ENCODE peak calls at places on chromosomes 1 and 21, in nine cellular contexts. G is HFF-Myc, Q is GM20000, L is lower lobe of right lung, W is H9, N is HCT116, S is foreskin fibroblast, F is tibial artery, V is heart right ventricle. J is an unnamed sample.

GRCh38 chr1:227774051-227774720 is 39.0 kb downstream of the SNAP47 start:
- DNase-seq in Q (no peak), S (no peak), V (no peak), L (no peak), N (no peak), G (no peak), W (no peak), F (no peak), J (no peak)

GRCh38 chr1:74465193-74465681 is 47.2 kb downstream of the LRRC53 start:
- DNase-seq in W (no peak), G (no peak), S (no peak), Q (no peak), N (no peak), F (no peak), L (no peak), V (no peak), J (no peak)

GRCh38 chr21:44875341-44875740 is 1.9 kb upstream of the PTTG1IP start:
- DNase-seq in S (peak), N (no peak), G (no peak), L (no peak), W (no peak), F (no peak), Q (no peak), V (no peak), J (no peak)

GRCh38 chr1:147622731-147623130 is 47.6 kb downstream of the ACP6 start:
- DNase-seq in F (no peak), G (no peak), V (no peak), W (no peak), Q (no peak), N (no peak), S (no peak), L (no peak), J (no peak)

GRCh38 chr1:234599617-234600417 is 10.2 kb downstream of the IRF2BP2 start:
- DNase-seq in V (peak), L (peak), N (peak), W (peak), F (peak), Q (peak), S (peak), G (no peak), J (peak)

GRCh38 chr1:90850181-90850924 is 133.3 kb upstream of the BARHL2 start:
- DNase-seq in Q (no peak), G (no peak), F (peak), W (peak), L (peak), S (peak), V (peak), N (no peak), J (peak)

GRCh38 chr1:38817267-38817957 is 42.2 kb downstream of the RRAGC start:
- DNase-seq in N (no peak), V (no peak), L (no peak), S (no peak), F (no peak), G (no peak), W (no peak), Q (no peak), J (no peak)

GRCh38 chr1:201184307-201184706 is 6.3 kb upstream of the IGFN1 start:
- DNase-seq in Q (no peak), L (no peak), G (peak), N (no peak), V (no peak), W (no peak), F (no peak), S (peak), J (no peak)

GRCh38 chr1:18229620-18230019 is 122.0 kb downstream of the IGSF21 start:
- DNase-seq in S (no peak), L (no peak), V (no peak), Q (no peak), N (no peak), G (no peak), W (no peak), F (no peak), J (no peak)

GRCh38 chr1:156546267-156546666 is 26.1 kb downstream of the IQGAP3 start:
- DNase-seq in F (no peak), L (no peak), S (no peak), Q (no peak), G (no peak), N (no peak), V (no peak), W (no peak), J (no peak)

DNA sequence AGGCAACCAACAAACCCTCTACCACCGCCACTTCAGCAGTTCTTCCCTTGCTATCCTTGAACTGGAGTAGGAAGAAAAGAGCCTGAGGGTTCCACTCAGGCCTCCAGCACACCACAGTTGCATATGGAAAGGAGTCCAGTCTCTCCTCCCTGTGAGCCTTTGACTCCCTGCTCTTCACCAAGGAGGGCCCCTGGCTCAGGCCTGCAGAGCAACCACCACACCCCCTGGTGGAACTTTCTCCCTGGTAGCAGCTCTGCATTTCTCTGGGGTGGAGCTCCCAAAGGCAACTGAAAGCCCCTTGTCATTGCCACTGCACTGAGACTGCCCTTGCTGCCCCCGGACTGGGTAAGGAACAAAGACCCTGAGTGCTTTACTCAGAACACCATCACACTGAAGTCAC is 1021.5 kb upstream of the ADGRL2 start:
- DNase-seq in G (no peak), S (no peak), L (no peak), W (peak), Q (no peak), V (no peak), F (no peak), N (no peak), J (no peak)
- TF ChIP-seq CTCF in G (no peak), S (no peak), L (no peak), W (peak), Q (no peak), V (no peak), F (no peak), N (no peak), J (no peak)

GRCh38 chr1:115593365-115594259 is 48.2 kb upstream of the VANGL1 start:
- DNase-seq in S (no peak), F (no peak), W (no peak), V (peak), N (no peak), Q (no peak), G (no peak), L (no peak), J (no peak)

GRCh38 chr1:115592264-115592663 is 49.5 kb upstream of the VANGL1 start:
- DNase-seq in L (no peak), N (no peak), V (no peak), G (no peak), F (no peak), Q (no peak), W (no peak), S (no peak), J (no peak)

GRCh38 chr1:115595279-115596079 is 46.3 kb upstream of the VANGL1 start:
- DNase-seq in L (peak), Q (peak), S (peak), W (peak), N (peak), G (peak), V (peak), F (peak), J (peak)

GRCh38 chr1:115596080-115596795 is 45.5 kb upstream of the VANGL1 start:
- DNase-seq in W (no peak), F (no peak), G (no peak), S (peak), V (no peak), L (no peak), Q (no peak), N (no peak), J (no peak)
- TF ChIP-seq CTCF in W (no peak), F (no peak), G (no peak), S (no peak), V (no peak), L (no peak), Q (no peak), N (no peak), J (no peak)

DNA sequence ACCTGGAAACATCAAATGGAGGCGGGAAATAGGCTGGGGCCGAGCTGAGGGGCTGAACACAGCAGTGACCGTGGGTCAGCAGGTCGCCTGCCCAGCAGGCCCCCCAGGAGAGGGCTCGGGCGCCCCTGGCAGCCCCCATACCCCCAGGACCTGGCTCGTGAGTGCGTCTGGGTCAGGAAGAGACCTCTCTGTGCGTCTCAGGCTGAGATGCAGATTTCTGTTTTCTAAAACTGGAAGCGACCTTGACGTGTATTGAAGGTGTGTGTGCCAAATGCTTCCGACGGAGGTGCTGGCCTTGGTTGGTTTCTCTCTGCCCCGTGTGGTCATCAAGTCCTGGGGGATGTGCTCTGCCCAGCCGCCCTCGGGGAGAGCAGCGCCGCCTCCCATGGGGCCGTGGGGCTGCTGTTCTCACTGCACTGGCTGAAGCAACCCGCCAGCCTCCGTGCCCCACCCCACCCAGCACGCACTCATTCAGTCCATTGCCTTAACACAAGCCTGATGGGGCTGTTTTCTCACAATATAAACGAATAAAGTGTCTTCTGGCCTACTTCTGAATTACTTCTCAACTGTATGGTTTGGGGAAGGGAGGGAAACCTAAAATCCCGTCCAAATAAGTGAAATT is 7.4 kb downstream of the PEX10 start:
- DNase-seq in L (no peak), N (no peak), G (no peak), Q (no peak), V (no peak), F (no peak), W (no peak), S (peak), J (no peak)
- TF ChIP-seq CTCF in L (no peak), N (no peak), G (no peak), Q (no peak), V (no peak), F (no peak), W (no peak), S (no peak), J (no peak)

GRCh38 chr1:66197785-66198184 is 336.2 kb upstream of the SGIP1 start:
- DNase-seq in L (no peak), G (no peak), S (no peak), Q (no peak), V (no peak), N (no peak), F (no peak), W (no peak), J (no peak)

DNA sequence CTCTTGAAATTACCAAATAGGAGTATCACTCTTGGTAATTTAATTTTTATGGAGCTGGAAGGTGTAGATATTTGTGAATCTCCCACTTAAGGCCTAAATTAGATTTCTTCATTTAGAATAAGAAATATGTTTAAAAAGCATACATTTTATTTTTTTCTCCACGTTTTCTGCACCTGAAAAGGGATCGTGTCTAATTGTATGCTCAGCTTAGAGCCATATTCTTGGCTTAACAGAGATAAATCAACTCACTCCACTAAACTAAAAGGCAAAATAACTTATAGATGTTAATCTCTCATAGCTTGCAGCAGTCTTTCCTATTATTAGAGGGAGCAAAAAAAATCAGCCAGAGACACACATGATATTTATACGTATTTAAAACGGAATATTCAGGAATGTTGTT is 336.8 kb upstream of the SGIP1 start:
- DNase-seq in L (no peak), F (no peak), N (no peak), Q (no peak), G (no peak), V (no peak), W (no peak), S (no peak), J (no peak)
- TF ChIP-seq CTCF in L (no peak), F (no peak), N (no peak), Q (no peak), G (no peak), V (no peak), W (no peak), S (no peak), J (no peak)

GRCh38 chr1:1399870-1400575 is 888 bp upstream of the CCNL2 start:
- DNase-seq in F (no peak), Q (no peak), N (no peak), G (no peak), S (peak), W (no peak), V (no peak), L (no peak), J (no peak)

GRCh38 chr1:1403543-1404112 is 3.5 kb downstream of the MRPL20 start:
- DNase-seq in N (no peak), W (no peak), F (no peak), Q (no peak), S (peak), G (no peak), V (no peak), L (no peak), J (no peak)

GRCh38 chr1:1400576-1401456 is 1.7 kb upstream of the CCNL2 start:
- DNase-seq in G (no peak), L (no peak), F (no peak), S (no peak), V (no peak), Q (no peak), N (no peak), W (no peak), J (no peak)

GRCh38 chr1:1401457-1402010 is 2.4 kb upstream of the CCNL2 start:
- DNase-seq in N (no peak), Q (no peak), V (no peak), L (no peak), S (no peak), G (no peak), F (no peak), W (no peak), J (no peak)

DNA sequence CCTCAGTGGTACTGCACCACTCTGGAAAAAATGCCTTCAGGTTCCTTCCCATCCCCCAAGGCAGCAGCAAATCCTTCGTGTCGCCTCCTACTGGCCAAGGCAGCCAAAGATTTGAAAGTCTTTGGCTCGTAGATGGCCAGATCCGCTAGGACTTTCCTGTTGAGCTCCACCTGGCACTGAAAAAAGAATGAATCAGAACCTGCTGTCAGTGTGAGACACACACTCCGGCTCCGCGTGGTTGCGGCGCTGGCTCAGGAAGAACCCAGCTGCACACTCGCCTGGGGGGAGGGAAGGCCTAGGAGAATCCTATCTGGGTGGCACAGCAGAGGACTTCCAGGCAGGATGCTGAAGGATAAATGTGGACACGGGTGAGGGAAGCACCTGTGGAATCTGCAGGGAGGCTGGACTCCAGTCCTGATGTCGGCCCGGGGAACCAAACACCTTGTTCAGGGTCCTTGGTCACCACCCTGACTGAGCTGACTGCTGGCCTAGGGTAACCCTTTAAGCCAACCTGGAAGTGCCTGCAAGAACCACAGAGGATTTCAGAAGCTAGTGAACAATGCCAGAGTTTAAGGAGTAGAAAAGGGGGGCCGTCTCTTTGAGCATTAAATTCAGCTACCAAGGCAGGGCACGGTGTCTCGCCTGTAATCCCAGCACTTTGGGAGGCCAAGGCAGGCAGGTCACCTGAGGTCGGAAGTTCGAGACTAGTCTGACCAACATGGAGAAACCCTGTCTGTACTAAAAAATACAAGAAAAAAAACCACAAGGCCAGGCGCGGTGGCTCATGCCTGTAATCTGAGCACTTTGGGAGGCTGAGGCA is 3.2 kb upstream of the CCNL2 start:
- DNase-seq in W (peak), N (peak), Q (no peak), S (peak), G (peak), V (no peak), F (no peak), L (no peak), J (peak)
- TF ChIP-seq CTCF in W (peak), N (peak), Q (peak), S (peak), G (peak), V (peak), F (no peak), L (peak), J (peak)

GRCh38 chr1:117059678-117060440 is at the start of gene TTF2:
- DNase-seq in G (peak), V (peak), F (peak), W (peak), Q (peak), L (peak), N (peak), S (peak), J (peak)
- TF ChIP-seq CTCF in G (peak), V (peak), F (peak), W (peak), Q (peak), L (peak), N (no peak), S (no peak), J (no peak)

GRCh38 chr1:84350550-84350949 is 47.7 kb upstream of the DNASE2B start:
- DNase-seq in W (no peak), Q (no peak), L (no peak), G (no peak), F (no peak), N (no peak), S (no peak), V (no peak), J (no peak)
- TF ChIP-seq CTCF in W (no peak), Q (no peak), L (no peak), G (no peak), F (no peak), N (no peak), S (no peak), V (no peak), J (no peak)

GRCh38 chr1:166165661-166166399 is 971 bp downstream of the FAM78B start:
- DNase-seq in N (no peak), V (no peak), Q (peak), F (peak), W (peak), L (peak), S (peak), G (no peak), J (peak)

GRCh38 chr1:166169182-166169581 is 2.4 kb upstream of the FAM78B start:
- DNase-seq in F (no peak), G (no peak), N (no peak), W (no peak), V (no peak), S (no peak), L (no peak), Q (peak), J (no peak)

GRCh38 chr1:166166400-166166699 is 451 bp downstream of the FAM78B start:
- DNase-seq in N (no peak), L (no peak), G (no peak), W (no peak), Q (no peak), S (no peak), F (no peak), V (no peak), J (no peak)

GRCh38 chr1:166166701-166167394 is at the start of gene FAM78B:
- DNase-seq in L (peak), W (peak), V (peak), G (peak), Q (peak), S (peak), F (peak), N (peak), J (peak)

GRCh38 chr1:166167395-166167922 is 658 bp upstream of the FAM78B start:
- DNase-seq in G (no peak), F (no peak), S (no peak), Q (peak), L (no peak), N (no peak), W (no peak), V (no peak), J (no peak)
- TF ChIP-seq CTCF in G (no peak), F (no peak), S (no peak), Q (no peak), L (no peak), N (peak), W (no peak), V (no peak), J (no peak)

GRCh38 chr1:8963940-8964339 is 18.3 kb downstream of the CA6 start:
- DNase-seq in V (no peak), Q (no peak), F (no peak), N (no peak), S (no peak), G (no peak), W (no peak), L (no peak), J (no peak)

GRCh38 chr1:8966606-8967005 is 20.9 kb downstream of the CA6 start:
- DNase-seq in G (no peak), W (no peak), F (no peak), S (no peak), V (no peak), Q (no peak), L (peak), N (no peak), J (no peak)

GRCh38 chr1:8965121-8965820 is 19.6 kb downstream of the CA6 start:
- DNase-seq in N (no peak), W (no peak), Q (no peak), L (no peak), S (no peak), V (no peak), F (no peak), G (no peak), J (no peak)

DNA sequence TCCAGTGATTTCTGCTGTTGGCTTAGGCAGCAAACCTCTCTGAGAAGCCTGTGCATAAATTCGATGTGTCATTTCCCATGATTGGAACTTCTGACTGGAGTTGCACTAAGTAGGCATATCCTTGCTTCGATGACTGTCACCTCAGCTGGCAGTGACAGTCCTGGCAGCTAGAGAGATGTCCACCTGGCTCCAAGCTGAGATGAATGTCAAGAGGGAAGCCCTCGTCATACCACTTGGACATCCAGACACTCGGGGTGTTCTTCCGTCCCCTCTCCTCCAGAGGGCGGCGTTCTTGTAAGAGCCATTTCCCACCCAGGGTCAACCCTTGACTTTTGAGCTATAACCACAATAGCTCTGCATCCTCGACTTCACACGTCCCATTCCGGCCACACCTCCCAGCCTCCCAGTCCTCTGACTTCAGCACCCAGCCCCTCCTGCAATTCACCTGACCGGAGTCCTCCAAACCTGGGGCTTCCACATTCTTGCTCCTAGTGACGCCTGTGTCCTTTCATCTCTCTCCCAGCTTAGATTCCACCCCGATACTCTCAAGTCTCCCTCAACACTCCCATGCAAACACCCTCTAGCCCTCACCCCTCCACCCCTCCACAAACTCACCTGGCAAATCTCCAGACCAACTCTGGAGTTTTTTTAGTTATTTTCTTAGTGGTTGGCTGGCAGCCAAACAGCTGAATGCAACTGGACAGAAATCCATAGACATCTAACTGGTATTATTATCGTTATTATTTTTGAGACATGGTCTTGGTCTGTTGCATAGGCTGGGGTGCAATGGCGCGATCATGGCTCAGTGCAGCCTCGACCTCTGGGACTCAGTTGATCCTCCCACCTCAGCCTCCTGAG is 17.4 kb downstream of the CA6 start:
- DNase-seq in Q (peak), S (peak), N (peak), W (peak), F (peak), G (no peak), V (no peak), L (peak), J (no peak)
- TF ChIP-seq CTCF in Q (peak), S (peak), N (peak), W (peak), F (no peak), G (peak), V (peak), L (peak), J (peak)

J was measured in psoas muscle.